ENCODE peak calls at places on chromosome 5, in four cellular contexts. R is lower leg skin; S is stimulated activated CD8-positive, alpha-beta memory T cell treated with anti-CD3 and anti-CD28 coated beads, Interleukin-4, amount 100 ng/mL, for 24 hours; D is KBM-7. B is an unnamed sample.

GRCh38 chr5:58069846-58070245 is 390.0 kb downstream of the PLK2 start:
- DNase-seq in R (no peak), S (no peak), D (no peak), B (no peak)

GRCh38 chr5:120436996-120437395 is 27.1 kb upstream of the PRR16 start:
- DNase-seq in R (no peak), S (no peak), D (no peak), B (no peak)

GRCh38 chr5:1386274-1386717 is 41.4 kb upstream of the CLPTM1L start:
- DNase-seq in R (peak), S (peak), D (peak), B (peak)

GRCh38 chr5:172529896-172530295 is 75.6 kb upstream of the SH3PXD2B start:
- DNase-seq in R (peak), S (no peak), D (no peak), B (no peak)

GRCh38 chr5:122972877-122973276 is 63.6 kb downstream of the PPIC start:
- DNase-seq in R (no peak), S (no peak), D (no peak), B (no peak)

GRCh38 chr5:88792144-88792840 is 90.7 kb downstream of the MEF2C start:
- DNase-seq in R (no peak), S (no peak), D (no peak), B (no peak)

GRCh38 chr5:43604699-43605098 is 1.7 kb downstream of the NNT start:
- DNase-seq in R (no peak), S (no peak), D (no peak), B (no peak)

GRCh38 chr5:171365351-171365750 is 22.3 kb upstream of the NPM1 start:
- DNase-seq in R (no peak), S (no peak), D (peak), B (peak)

GRCh38 chr5:88686077-88686541 is 196.9 kb downstream of the MEF2C start:
- DNase-seq in R (no peak), S (no peak), D (no peak), B (no peak)

GRCh38 chr5:107875834-107876233 is 205.1 kb upstream of the EFNA5 start:
- DNase-seq in R (peak), S (no peak), D (no peak), B (no peak)

GRCh38 chr5:53027913-53028312 is 38.8 kb downstream of the ITGA2 start:
- DNase-seq in R (no peak), S (no peak), D (no peak), B (no peak)

GRCh38 chr5:74595143-74595915 is 45.2 kb downstream of the ENC1 start:
- DNase-seq in R (no peak), S (no peak), D (no peak), B (no peak)

GRCh38 chr5:38607930-38608545 is 51.6 kb upstream of the LIFR start:
- DNase-seq in R (no peak), S (no peak), D (no peak), B (no peak)

GRCh38 chr5:139295692-139296091 is 2.2 kb downstream of the MATR3 start:
- DNase-seq in R (no peak), S (no peak), D (no peak), B (no peak)

GRCh38 chr5:35205186-35205585 is 25.1 kb downstream of the PRLR start:
- DNase-seq in R (no peak), S (no peak), D (no peak), B (no peak)

GRCh38 chr5:157998021-157998504 is 139.1 kb upstream of the CLINT1 start:
- DNase-seq in R (no peak), S (no peak), D (no peak), B (no peak)

GRCh38 chr5:57592236-57592635 is 109.6 kb upstream of the ACTBL2 start:
- DNase-seq in R (no peak), S (no peak), D (no peak), B (no peak)

GRCh38 chr5:72478684-72479083 is 28.5 kb downstream of the ZNF366 start:
- DNase-seq in R (no peak), S (no peak), D (no peak), B (no peak)

GRCh38 chr5:36478646-36479307 is 127.6 kb upstream of the SLC1A3 start:
- DNase-seq in R (no peak), S (no peak), D (no peak), B (no peak)

GRCh38 chr5:54703091-54703490 is 185.5 kb downstream of the SNX18 start:
- DNase-seq in R (no peak), S (no peak), D (no peak), B (no peak)

GRCh38 chr5:73963021-73963420 is 337.0 kb downstream of the ARHGEF28 start:
- DNase-seq in R (no peak), S (no peak), D (no peak), B (no peak)

GRCh38 chr5:151219789-151220188 is 4.1 kb downstream of the CCDC69 start:
- DNase-seq in R (no peak), S (no peak), D (no peak), B (no peak)

GRCh38 chr5:149902177-149902576 is 42.4 kb downstream of the PDE6A start:
- DNase-seq in R (no peak), S (no peak), D (peak), B (no peak)

GRCh38 chr5:16864566-16864965 is 71.5 kb downstream of the MYO10 start:
- DNase-seq in R (no peak), S (no peak), D (no peak), B (no peak)

GRCh38 chr5:98770158-98770910 is 3.1 kb upstream of the RGMB start:
- DNase-seq in R (peak), S (no peak), D (peak), B (no peak)

GRCh38 chr5:115348175-115348574 is 51.7 kb upstream of the CCDC112 start:
- DNase-seq in R (no peak), S (no peak), D (no peak), B (no peak)

GRCh38 chr5:123059455-123059854 is 22.9 kb upstream of the PPIC start:
- DNase-seq in R (no peak), S (no peak), D (no peak), B (no peak)

GRCh38 chr5:55903121-55903701 is 52.1 kb downstream of the IL31RA start:
- DNase-seq in R (peak), S (peak), D (peak), B (no peak)

GRCh38 chr5:168328804-168329203 is 37.4 kb downstream of the WWC1 start:
- DNase-seq in R (no peak), S (no peak), D (peak), B (peak)

GRCh38 chr5:112417931-112418358 is 1.1 kb downstream of the EPB41L4A start:
- DNase-seq in R (peak), S (peak), D (no peak), B (no peak)

GRCh38 chr5:149172261-149172660 is 31.0 kb downstream of the ABLIM3 start:
- DNase-seq in R (no peak), S (no peak), D (no peak), B (no peak)

GRCh38 chr5:130116972-130117371 is 212.7 kb downstream of the CHSY3 start:
- DNase-seq in R (no peak), S (no peak), D (no peak), B (no peak)

GRCh38 chr5:80989883-80990282 is 29.7 kb downstream of the RASGRF2 start:
- DNase-seq in R (no peak), S (no peak), D (no peak), B (no peak)

B was measured in OCI-LY7.